ENCODE peak calls at places on chromosomes 2 and 18, in four cellular contexts. One of them, this sample, is unnamed.
A peak's percentile ranks its signal among the peaks of the same experiment; 100 is the strongest.

GRCh38 chr2:190812506-190813294 is 67.9 kb upstream of the GLS start:
- DNase-seq in GF-D8: no peak
- DNase-seq in mucosa of gallbladder: no peak
- DNase-seq in globus pallidus: no peak
- DNase-seq in this sample: no peak

GRCh38 chr2:105723431-105723830 is 21.3 kb upstream of the NCK2 start:
- DNase-seq in GF-D8: no peak
- DNase-seq in mucosa of gallbladder: no peak
- DNase-seq in globus pallidus: no peak
- DNase-seq in this sample: no peak

GRCh38 chr18:21584391-21584790 is 16.1 kb downstream of the ESCO1 start:
- DNase-seq in GF-D8: no peak
- DNase-seq in mucosa of gallbladder: no peak
- DNase-seq in globus pallidus: no peak
- DNase-seq in this sample: no peak

GRCh38 chr2:111534816-111535803 is 348.9 kb downstream of the ANAPC1 start:
- DNase-seq in GF-D8: no peak
- DNase-seq in mucosa of gallbladder: peak; percentile 27
- DNase-seq in globus pallidus: peak; percentile 45
- DNase-seq in this sample: peak; percentile 12

GRCh38 chr2:189799531-189799930 is 15.3 kb downstream of the PMS1 start:
- DNase-seq in GF-D8: no peak
- DNase-seq in mucosa of gallbladder: no peak
- DNase-seq in globus pallidus: no peak
- DNase-seq in this sample: peak; percentile 63

GRCh38 chr2:211035548-211036185 is 479.3 kb downstream of the CPS1 start:
- DNase-seq in GF-D8: no peak
- DNase-seq in mucosa of gallbladder: peak; percentile 17
- DNase-seq in globus pallidus: peak; percentile 70
- DNase-seq in this sample: peak; percentile 58

GRCh38 chr2:12577086-12577485 is 139.7 kb upstream of the TRIB2 start:
- DNase-seq in GF-D8: no peak
- DNase-seq in mucosa of gallbladder: no peak
- DNase-seq in globus pallidus: no peak
- DNase-seq in this sample: no peak

GRCh38 chr2:199457147-199458016 is at the start of gene SATB2:
- DNase-seq in GF-D8: peak; percentile 17
- DNase-seq in mucosa of gallbladder: no peak
- DNase-seq in globus pallidus: no peak
- DNase-seq in this sample: peak; percentile 81

GRCh38 chr2:12402440-12403139 is 314.1 kb upstream of the TRIB2 start:
- DNase-seq in GF-D8: no peak
- DNase-seq in mucosa of gallbladder: no peak
- DNase-seq in globus pallidus: no peak
- DNase-seq in this sample: no peak

GRCh38 chr2:69242651-69243051 is 144.4 kb downstream of the GFPT1 start:
- DNase-seq in GF-D8: no peak
- DNase-seq in mucosa of gallbladder: no peak
- DNase-seq in globus pallidus: no peak
- DNase-seq in this sample: no peak

GRCh38 chr2:191713837-191714236 is 35.9 kb downstream of the NABP1 start:
- DNase-seq in GF-D8: no peak
- DNase-seq in mucosa of gallbladder: no peak
- DNase-seq in globus pallidus: no peak
- DNase-seq in this sample: peak; percentile 37

GRCh38 chr18:48896875-48897511 is 53.8 kb downstream of the SMAD7 start:
- DNase-seq in GF-D8: peak; percentile 95
- DNase-seq in mucosa of gallbladder: peak; percentile 67
- DNase-seq in globus pallidus: peak; percentile 73
- DNase-seq in this sample: peak; percentile 80

GRCh38 chr18:70288851-70289328 is at the start of gene SOCS6:
- DNase-seq in GF-D8: peak; percentile 43
- DNase-seq in mucosa of gallbladder: peak; percentile 53
- DNase-seq in globus pallidus: no peak
- DNase-seq in this sample: peak; percentile 68

GRCh38 chr2:44912660-44913059 is 28.8 kb upstream of the SIX3 start:
- DNase-seq in GF-D8: no peak
- DNase-seq in mucosa of gallbladder: no peak
- DNase-seq in globus pallidus: no peak
- DNase-seq in this sample: peak; percentile 93

GRCh38 chr2:175621847-175622246 is 380.2 kb downstream of the LNPK start:
- DNase-seq in GF-D8: no peak
- DNase-seq in mucosa of gallbladder: no peak
- DNase-seq in globus pallidus: no peak
- DNase-seq in this sample: peak; percentile 2

GRCh38 chr2:100185516-100185915 is 43.1 kb upstream of the AFF3 start:
- DNase-seq in GF-D8: no peak
- DNase-seq in mucosa of gallbladder: no peak
- DNase-seq in globus pallidus: no peak
- DNase-seq in this sample: no peak

GRCh38 chr2:207312006-207312356 is 146.2 kb upstream of the KLF7 start:
- DNase-seq in GF-D8: no peak
- DNase-seq in mucosa of gallbladder: no peak
- DNase-seq in globus pallidus: no peak
- DNase-seq in this sample: no peak